ENCODE peak calls at places on chromosomes 3 and 15, in ten cellular contexts. C, D, Q, K, A, B, S, F, M and X are unnamed samples.

GRCh38 chr15:88535100-88535499 is 11.4 kb downstream of the DET1 start:
- DNase-seq in C (no peak), D (no peak), K (no peak), A (no peak), B (peak), S (no peak), Q (no peak), M (no peak), F (peak), X (no peak)

GRCh38 chr3:43288366-43288765 is 2.0 kb downstream of the SNRK start:
- DNase-seq in C (peak), Q (no peak), A (no peak), B (peak), S (no peak), D (no peak), M (peak), K (no peak), F (peak), X (peak)

GRCh38 chr3:175329373-175329772 is 470.2 kb downstream of the NAALADL2 start:
- DNase-seq in K (no peak), M (no peak), S (no peak), Q (no peak), D (no peak), A (no peak), C (no peak), F (no peak), B (no peak), X (no peak)

GRCh38 chr3:130539005-130539404 is 22.0 kb downstream of the COL6A6 start:
- DNase-seq in M (no peak), D (no peak), C (peak), B (peak), F (peak), A (peak), K (peak), S (peak), Q (peak), X (no peak)

GRCh38 chr3:60588806-60589205 is 662.4 kb downstream of the FHIT start:
- DNase-seq in B (no peak), Q (no peak), K (no peak), D (no peak), C (peak), M (peak), S (no peak), A (no peak), F (peak), X (no peak)

GRCh38 chr3:172367205-172368105 is 80.8 kb downstream of the GHSR start:
- DNase-seq in Q (no peak), A (no peak), D (no peak), C (peak), B (peak), M (peak), F (no peak), S (no peak), K (no peak), X (no peak)

GRCh38 chr15:51218249-51218648 is 120.1 kb downstream of the CYP19A1 start:
- DNase-seq in K (no peak), F (no peak), M (peak), D (no peak), B (no peak), S (no peak), C (peak), Q (no peak), A (no peak), X (no peak)

GRCh38 chr3:194487289-194488006 is 646 bp upstream of the ATP13A3 start:
- DNase-seq in K (peak), Q (peak), D (peak), C (no peak), B (peak), M (no peak), F (no peak), A (peak), S (peak), X (no peak)

GRCh38 chr15:23064156-23064555 is 24.8 kb upstream of the TUBGCP5 start:
- DNase-seq in D (no peak), A (no peak), Q (no peak), C (no peak), S (no peak), B (no peak), M (no peak), K (no peak), F (no peak), X (no peak)

GRCh38 chr3:180116658-180117057 is 79.9 kb upstream of the PEX5L start:
- DNase-seq in B (no peak), F (no peak), Q (no peak), C (no peak), A (peak), K (no peak), M (no peak), D (no peak), S (no peak), X (no peak)

GRCh38 chr3:185586644-185586964 is 509 bp downstream of the SENP2 start:
- DNase-seq in D (no peak), F (no peak), M (no peak), A (no peak), K (no peak), B (no peak), C (no peak), S (no peak), Q (no peak), X (no peak)

GRCh38 chr3:13296662-13297061 is 123.5 kb downstream of the NUP210 start:
- DNase-seq in K (peak), M (no peak), S (no peak), A (no peak), F (no peak), B (no peak), Q (no peak), C (no peak), D (no peak), X (no peak)

DNA sequence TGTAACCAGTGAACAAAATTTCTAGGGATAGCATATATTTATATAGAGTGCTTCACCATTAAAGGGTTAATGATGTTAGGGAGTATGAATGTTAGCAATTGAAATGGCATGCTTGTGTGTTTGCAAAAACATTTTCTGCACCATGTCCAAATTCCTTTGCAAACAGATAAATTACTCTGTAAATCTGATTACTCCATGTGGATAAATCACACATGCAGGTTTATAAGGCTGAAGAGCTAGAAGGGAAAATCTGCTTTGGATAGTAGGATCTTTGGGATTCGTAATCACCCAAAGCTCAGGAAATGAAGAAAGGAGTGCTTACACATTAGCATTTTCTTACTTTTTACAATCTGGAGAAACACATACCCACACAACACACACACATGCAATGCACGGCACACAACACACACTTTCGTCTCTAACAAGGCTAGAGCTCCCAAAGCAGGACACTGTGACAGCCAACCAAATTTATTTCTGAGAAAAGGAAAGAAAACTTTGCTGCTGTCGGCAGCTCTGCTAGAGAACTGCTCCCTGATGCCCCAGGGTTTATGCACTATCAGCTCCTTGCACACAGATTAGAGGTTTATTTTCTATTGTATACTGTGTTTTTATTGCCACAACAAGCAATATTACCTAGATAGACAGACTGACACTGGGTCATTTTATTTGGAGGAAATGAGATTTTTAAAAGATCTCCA is 2.0 kb downstream of the LSAMP start:
- DNase-seq in Q (no peak), S (no peak), M (peak), B (peak), A (peak), F (no peak), D (no peak), K (no peak), C (peak), X (no peak)
- H3K4me3 ChIP-seq in Q (peak), S (no peak), M (peak), B (peak), A (peak), F (no peak), D (no peak), K (no peak), C (peak), X (no peak)

DNA sequence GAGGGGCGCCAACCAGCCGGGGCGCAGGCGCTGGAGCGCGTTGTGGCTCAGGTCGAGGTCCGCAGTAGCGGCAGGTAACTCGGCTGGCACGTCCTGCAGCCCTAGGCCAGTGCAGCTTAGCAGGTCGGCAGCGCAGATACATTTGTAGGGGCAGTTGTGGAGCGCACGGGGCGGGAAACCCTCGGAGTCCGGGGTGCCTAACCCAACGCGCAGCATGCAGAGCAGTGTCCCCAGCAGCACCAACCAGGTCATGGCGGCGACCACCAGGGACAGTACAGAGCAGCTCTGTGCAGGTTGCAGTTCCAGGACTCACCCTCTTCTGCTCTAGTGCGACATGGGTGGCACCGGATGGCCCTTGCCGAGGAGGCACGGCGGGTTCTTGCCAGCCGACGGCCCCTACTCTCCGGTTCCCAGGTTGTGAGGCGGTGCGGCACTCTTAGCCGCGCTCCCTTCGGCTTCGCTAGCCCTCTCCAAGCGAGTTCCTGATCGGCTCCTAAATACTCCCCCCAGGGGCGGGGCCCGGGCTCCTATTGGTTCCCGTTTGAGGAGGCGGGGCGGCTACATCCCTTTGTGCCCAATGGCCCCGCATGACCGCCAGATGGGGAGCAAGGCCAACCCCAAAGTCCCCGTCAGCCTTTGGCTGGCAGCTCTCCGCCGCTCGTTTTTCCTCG is at the start of gene AMIGO3:
- DNase-seq in F (peak), B (peak), A (peak), C (peak), S (peak), D (peak), Q (peak), K (peak), M (peak), X (peak)
- TF ChIP-seq CTCF in F (peak), B (peak), A (peak), C (peak), S (peak), D (peak), Q (peak), K (peak), M (peak), X (peak)

GRCh38 chr15:68022061-68022460 is 32.1 kb upstream of the PIAS1 start:
- DNase-seq in K (no peak), A (no peak), Q (no peak), C (no peak), M (no peak), D (no peak), F (no peak), S (peak), B (no peak), X (no peak)

GRCh38 chr15:68020685-68021084 is 33.4 kb upstream of the PIAS1 start:
- DNase-seq in B (no peak), M (no peak), K (no peak), D (no peak), A (no peak), S (no peak), Q (no peak), F (no peak), C (no peak), X (no peak)

GRCh38 chr15:68017221-68017620 is 36.9 kb upstream of the PIAS1 start:
- DNase-seq in D (no peak), A (no peak), F (no peak), K (no peak), Q (no peak), M (no peak), S (no peak), B (no peak), C (no peak), X (no peak)

GRCh38 chr15:68018797-68019196 is 35.3 kb upstream of the PIAS1 start:
- DNase-seq in F (no peak), C (no peak), Q (no peak), M (no peak), S (no peak), K (no peak), B (no peak), D (no peak), A (no peak), X (no peak)

DNA sequence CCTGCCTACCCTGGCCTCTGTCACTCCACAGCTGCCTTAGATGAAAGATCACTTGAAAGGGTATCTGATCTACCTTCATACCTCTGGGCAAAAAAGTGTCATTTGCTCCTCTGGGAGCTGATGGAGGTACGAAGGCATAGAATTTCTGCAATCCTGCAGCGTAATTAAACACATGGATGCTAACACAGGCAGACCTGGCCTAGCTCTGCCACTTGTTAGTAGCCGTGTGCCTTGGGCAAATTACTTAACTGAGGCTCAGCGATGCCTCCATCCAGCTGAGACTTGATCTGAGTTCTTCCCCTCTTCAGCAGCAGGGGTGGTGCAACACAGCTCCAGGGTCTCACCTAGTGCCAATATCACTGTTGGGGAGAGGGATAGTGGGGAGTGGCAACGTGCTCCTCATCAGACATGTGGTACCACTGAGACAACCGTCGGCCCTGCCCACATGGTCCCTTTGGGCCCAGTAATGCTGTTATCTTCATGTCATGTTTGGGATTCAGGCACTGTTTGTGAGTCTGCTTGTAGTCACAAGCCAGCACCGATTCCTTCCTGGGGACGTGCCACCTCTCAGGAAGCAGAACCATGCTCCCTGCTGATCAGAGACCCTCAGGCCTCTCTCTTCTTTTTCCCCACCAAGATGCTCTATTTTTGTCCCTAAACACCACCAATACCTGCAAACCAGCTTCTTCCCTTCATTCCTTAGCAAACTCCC is 34.1 kb upstream of the PIAS1 start:
- DNase-seq in S (no peak), C (no peak), M (no peak), K (no peak), B (no peak), Q (no peak), D (no peak), A (no peak), F (no peak), X (no peak)
- H3K4me3 ChIP-seq in S (no peak), C (no peak), M (no peak), K (no peak), B (no peak), Q (no peak), D (no peak), A (no peak), F (no peak), X (no peak)

GRCh38 chr15:73240864-73241499 is 127.8 kb downstream of the HCN4 start:
- DNase-seq in B (peak), F (peak), M (peak), C (peak), K (peak), S (peak), A (peak), Q (no peak), D (peak), X (peak)

GRCh38 chr15:73244333-73244732 is 124.4 kb downstream of the HCN4 start:
- DNase-seq in K (peak), A (peak), M (no peak), C (no peak), S (peak), Q (no peak), F (peak), B (no peak), D (peak), X (no peak)

GRCh38 chr15:73237910-73238309 is 130.8 kb downstream of the HCN4 start:
- DNase-seq in B (no peak), D (no peak), Q (no peak), F (no peak), C (no peak), M (no peak), K (no peak), A (no peak), S (no peak), X (no peak)

DNA sequence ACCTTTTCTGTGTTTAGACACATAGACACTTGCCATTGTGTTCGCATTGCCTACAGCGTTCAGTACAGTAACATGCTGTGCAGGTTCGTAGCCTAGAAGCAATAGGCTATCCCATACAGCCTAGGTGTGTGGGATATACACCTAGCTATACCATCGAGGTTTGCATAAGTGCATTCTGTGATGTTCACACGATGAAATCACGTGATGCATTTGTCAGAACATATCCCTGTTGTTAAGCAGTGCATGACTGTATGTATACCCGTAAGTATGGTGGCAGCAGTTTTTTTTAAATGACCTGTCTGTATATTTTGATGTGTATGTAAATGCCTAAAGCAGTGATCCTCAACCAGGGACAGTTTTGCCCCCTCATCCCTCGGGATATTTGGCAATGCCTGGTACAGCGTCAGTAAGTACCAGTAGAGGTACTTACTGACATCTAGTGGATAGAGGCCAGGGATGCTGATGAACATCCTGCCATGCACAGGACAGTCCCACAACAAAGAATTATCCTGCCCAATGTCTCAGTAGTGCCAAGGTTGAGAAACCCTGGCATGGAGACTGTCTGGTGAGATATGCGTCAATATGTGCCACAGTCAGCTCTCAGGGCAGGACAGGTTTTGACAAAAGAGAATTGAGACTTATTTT is 129.1 kb downstream of the HCN4 start:
- DNase-seq in A (peak), B (peak), K (no peak), M (no peak), Q (no peak), F (peak), S (no peak), C (no peak), D (no peak), X (no peak)
- TF ChIP-seq CTCF in A (peak), B (peak), K (no peak), M (no peak), Q (no peak), F (peak), S (no peak), C (peak), D (no peak), X (no peak)

DNA sequence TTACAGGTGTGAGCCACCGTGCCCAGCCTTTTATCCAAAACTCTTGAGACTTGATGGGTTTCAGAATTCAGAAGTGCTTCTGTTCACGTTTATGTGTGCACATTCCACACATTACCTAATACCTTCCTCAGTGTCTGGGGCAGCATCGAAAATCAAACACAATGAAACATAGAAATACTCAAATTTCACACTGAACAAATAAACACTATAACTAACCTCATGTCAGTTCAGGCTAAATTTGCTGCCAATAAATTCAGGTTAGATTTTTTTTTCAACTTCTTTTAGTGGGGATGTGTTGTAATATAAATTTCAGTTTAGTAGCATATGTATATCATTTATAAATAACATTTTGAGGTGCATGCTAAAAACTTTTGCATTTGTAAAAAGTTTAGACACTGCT is 2.8 kb downstream of the EIF2AK4 start:
- DNase-seq in A (no peak), K (no peak), C (no peak), B (no peak), F (no peak), D (no peak), S (no peak), Q (no peak), M (no peak), X (no peak)
- H3K4me3 ChIP-seq in A (no peak), K (no peak), C (no peak), B (no peak), F (no peak), D (no peak), S (no peak), Q (no peak), M (no peak), X (no peak)